ENCODE peak calls at places on chromosomes 3 and 15, in six cellular contexts. One of them, this sample, is unnamed.
A peak's percentile ranks its signal among the peaks of the same experiment; 100 is the strongest.

GRCh38 chr3:50627407-50628051 is 10.6 kb downstream of the MAPKAPK3 start:
- DNase-seq in IMR-90: peak; percentile 69
- DNase-seq in GM12878: no peak
- DNase-seq in SK-N-SH: peak; percentile 49
- DNase-seq in mesendoderm: peak; percentile 89
- DNase-seq in GM23248: peak; percentile 92
- DNase-seq in this sample: peak; percentile 91

GRCh38 chr3:195117978-195118581 is 152.9 kb downstream of the XXYLT1 start:
- DNase-seq in IMR-90: peak; percentile 25
- DNase-seq in mesendoderm: peak; percentile 94
- DNase-seq in SK-N-SH: no peak
- DNase-seq in GM23248: no peak
- DNase-seq in GM12878: no peak
- DNase-seq in this sample: peak; percentile 79

GRCh38 chr15:80850941-80851451 is 71.8 kb downstream of the CEMIP start:
- DNase-seq in mesendoderm: no peak
- DNase-seq in IMR-90: no peak
- DNase-seq in GM12878: no peak
- DNase-seq in GM23248: peak; percentile 41
- DNase-seq in SK-N-SH: no peak
- DNase-seq in this sample: no peak

GRCh38 chr3:197486861-197487260 is 68.9 kb downstream of the BDH1 start:
- DNase-seq in IMR-90: no peak
- DNase-seq in mesendoderm: no peak
- DNase-seq in GM23248: no peak
- DNase-seq in SK-N-SH: no peak
- DNase-seq in GM12878: no peak
- DNase-seq in this sample: no peak

GRCh38 chr3:9947025-9947995 is 4.9 kb downstream of the PRRT3 start:
- DNase-seq in SK-N-SH: peak; percentile 85
- DNase-seq in IMR-90: peak; percentile 33
- DNase-seq in GM23248: peak; percentile 92
- DNase-seq in GM12878: no peak
- DNase-seq in mesendoderm: peak; percentile 88
- DNase-seq in this sample: peak; percentile 90

GRCh38 chr3:7285502-7285901 is 424.6 kb downstream of the GRM7 start:
- DNase-seq in IMR-90: no peak
- DNase-seq in GM23248: no peak
- DNase-seq in GM12878: no peak
- DNase-seq in SK-N-SH: no peak
- DNase-seq in mesendoderm: peak; percentile 55
- DNase-seq in this sample: peak; percentile 53

GRCh38 chr3:195788711-195789581 is 22.8 kb downstream of the MUC4 start:
- DNase-seq in IMR-90: no peak
- DNase-seq in SK-N-SH: no peak
- DNase-seq in GM12878: no peak
- DNase-seq in mesendoderm: no peak
- DNase-seq in GM23248: no peak
- DNase-seq in this sample: no peak

GRCh38 chr3:52526151-52526561 is 7.5 kb downstream of the NT5DC2 start:
- DNase-seq in GM23248: no peak
- DNase-seq in SK-N-SH: peak; percentile 23
- DNase-seq in mesendoderm: no peak
- DNase-seq in IMR-90: no peak
- DNase-seq in GM12878: no peak
- DNase-seq in this sample: no peak

GRCh38 chr3:28335246-28335645 is 13.3 kb upstream of the ZCWPW2 start:
- DNase-seq in GM23248: no peak
- DNase-seq in IMR-90: no peak
- DNase-seq in SK-N-SH: no peak
- DNase-seq in GM12878: no peak
- DNase-seq in mesendoderm: no peak
- DNase-seq in this sample: no peak

GRCh38 chr3:46863261-46863782 is at the start of gene MYL3:
- DNase-seq in GM23248: no peak
- DNase-seq in mesendoderm: no peak
- DNase-seq in GM12878: no peak
- DNase-seq in IMR-90: no peak
- DNase-seq in SK-N-SH: no peak
- DNase-seq in this sample: peak; percentile 41

GRCh38 chr15:67146214-67146613 is 80.8 kb downstream of the SMAD3 start:
- DNase-seq in GM12878: no peak
- DNase-seq in IMR-90: peak; percentile 93
- DNase-seq in mesendoderm: no peak
- DNase-seq in GM23248: peak; percentile 92
- DNase-seq in SK-N-SH: peak; percentile 47
- DNase-seq in this sample: no peak

GRCh38 chr3:151219056-151219455 is 16.0 kb upstream of the GPR171 start:
- DNase-seq in IMR-90: peak; percentile 87
- DNase-seq in mesendoderm: no peak
- DNase-seq in SK-N-SH: no peak
- DNase-seq in GM23248: peak; percentile 91
- DNase-seq in GM12878: no peak
- DNase-seq in this sample: no peak

GRCh38 chr3:18370672-18371071 is 54.5 kb downstream of the SATB1 start:
- DNase-seq in GM23248: no peak
- DNase-seq in GM12878: no peak
- DNase-seq in SK-N-SH: no peak
- DNase-seq in IMR-90: no peak
- DNase-seq in mesendoderm: no peak
- DNase-seq in this sample: no peak

GRCh38 chr3:81425198-81425868 is 336.1 kb downstream of the GBE1 start:
- DNase-seq in GM23248: peak; percentile 63
- DNase-seq in mesendoderm: peak; percentile 92
- DNase-seq in IMR-90: peak; percentile 1
- DNase-seq in GM12878: no peak
- DNase-seq in SK-N-SH: no peak
- DNase-seq in this sample: peak; percentile 52

GRCh38 chr3:128009952-128010846 is 42.0 kb upstream of the SEC61A1 start:
- DNase-seq in GM23248: peak; percentile 78
- DNase-seq in GM12878: no peak
- DNase-seq in mesendoderm: no peak
- DNase-seq in IMR-90: peak; percentile 50
- DNase-seq in SK-N-SH: no peak
- DNase-seq in this sample: no peak

GRCh38 chr15:53962646-53963561 is 15.3 kb upstream of the UNC13C start:
- DNase-seq in mesendoderm: peak; percentile 40
- DNase-seq in SK-N-SH: peak; percentile 8
- DNase-seq in GM23248: peak; percentile 26
- DNase-seq in GM12878: no peak
- DNase-seq in IMR-90: no peak
- DNase-seq in this sample: peak; percentile 77

GRCh38 chr3:168071535-168071934 is 24.2 kb downstream of the GOLIM4 start:
- DNase-seq in GM23248: peak; percentile 96
- DNase-seq in SK-N-SH: no peak
- DNase-seq in IMR-90: peak; percentile 90
- DNase-seq in mesendoderm: peak; percentile 72
- DNase-seq in GM12878: no peak
- DNase-seq in this sample: no peak

GRCh38 chr3:171953300-171954022 is 85.9 kb upstream of the FNDC3B start:
- DNase-seq in IMR-90: no peak
- DNase-seq in GM23248: peak; percentile 35
- DNase-seq in mesendoderm: no peak
- DNase-seq in GM12878: no peak
- DNase-seq in SK-N-SH: no peak
- DNase-seq in this sample: no peak

GRCh38 chr15:53787349-53787748 is 27.9 kb upstream of the WDR72 start:
- DNase-seq in IMR-90: no peak
- DNase-seq in GM12878: no peak
- DNase-seq in GM23248: no peak
- DNase-seq in SK-N-SH: no peak
- DNase-seq in mesendoderm: no peak
- DNase-seq in this sample: no peak

GRCh38 chr3:133765256-133765655 is 19.1 kb downstream of the TF start:
- DNase-seq in GM12878: no peak
- DNase-seq in SK-N-SH: no peak
- DNase-seq in IMR-90: no peak
- DNase-seq in GM23248: no peak
- DNase-seq in mesendoderm: no peak
- DNase-seq in this sample: no peak

GRCh38 chr3:89649431-89649830 is 542.0 kb downstream of the EPHA3 start:
- DNase-seq in GM12878: no peak
- DNase-seq in mesendoderm: no peak
- DNase-seq in SK-N-SH: no peak
- DNase-seq in IMR-90: no peak
- DNase-seq in GM23248: no peak
- DNase-seq in this sample: no peak

GRCh38 chr15:29128671-29129070 is 141.0 kb downstream of the NSMCE3 start:
- DNase-seq in GM23248: no peak
- DNase-seq in GM12878: no peak
- DNase-seq in mesendoderm: no peak
- DNase-seq in IMR-90: no peak
- DNase-seq in SK-N-SH: no peak
- DNase-seq in this sample: no peak

DNA sequence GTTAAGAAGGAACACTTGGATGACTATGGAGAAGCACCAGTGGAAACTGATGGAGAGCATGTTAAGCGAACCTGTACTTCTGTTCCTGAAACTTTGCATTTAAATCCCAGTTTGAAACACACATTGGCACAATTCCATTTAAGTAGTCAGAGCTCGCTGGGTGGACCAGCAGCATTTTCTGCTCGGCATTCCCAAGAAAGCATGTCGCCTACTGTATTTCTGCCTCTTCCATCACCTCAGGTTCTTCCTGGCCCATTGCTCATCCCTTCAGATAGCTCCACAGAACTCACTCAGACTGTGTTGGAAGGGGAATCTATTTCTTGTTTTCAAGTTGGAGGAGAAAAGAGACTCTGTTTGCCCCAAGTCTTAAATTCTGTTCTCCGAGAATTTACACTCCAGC is 3.0 kb downstream of the SKIL start:
- DNase-seq in SK-N-SH: no peak
- DNase-seq in GM12878: no peak
- DNase-seq in IMR-90: peak; percentile 63
- DNase-seq in GM23248: no peak
- DNase-seq in mesendoderm: peak; percentile 49
- DNase-seq in this sample: no peak
- H3K9ac ChIP-seq in SK-N-SH: no peak overlapping the region
- H3K9ac ChIP-seq in GM12878: no peak overlapping the region
- H3K9ac ChIP-seq in IMR-90: peak overlapping the region; percentile 23
- H3K9ac ChIP-seq in GM23248: no peak overlapping the region
- H3K9ac ChIP-seq in mesendoderm: peak overlapping the region; percentile 68
- H3K9ac ChIP-seq in this sample: peak overlapping the region; percentile 92

GRCh38 chr3:170908235-170909116 is at the start of gene EIF5A2:
- DNase-seq in GM23248: peak; percentile 99
- DNase-seq in GM12878: peak; percentile 33
- DNase-seq in mesendoderm: peak; percentile 98
- DNase-seq in IMR-90: peak; percentile 93
- DNase-seq in SK-N-SH: peak; percentile 99
- DNase-seq in this sample: peak; percentile 98
- H3K9ac ChIP-seq in GM23248: peak within 1 kb of the TSS; percentile 89
- H3K9ac ChIP-seq in GM12878: peak within 1 kb of the TSS; percentile 59
- H3K9ac ChIP-seq in mesendoderm: peak within 1 kb of the TSS; percentile 87
- H3K9ac ChIP-seq in IMR-90: peak within 1 kb of the TSS; percentile 91
- H3K9ac ChIP-seq in SK-N-SH: peak within 1 kb of the TSS; percentile 77
- H3K9ac ChIP-seq in this sample: peak within 1 kb of the TSS; percentile 27

DNA sequence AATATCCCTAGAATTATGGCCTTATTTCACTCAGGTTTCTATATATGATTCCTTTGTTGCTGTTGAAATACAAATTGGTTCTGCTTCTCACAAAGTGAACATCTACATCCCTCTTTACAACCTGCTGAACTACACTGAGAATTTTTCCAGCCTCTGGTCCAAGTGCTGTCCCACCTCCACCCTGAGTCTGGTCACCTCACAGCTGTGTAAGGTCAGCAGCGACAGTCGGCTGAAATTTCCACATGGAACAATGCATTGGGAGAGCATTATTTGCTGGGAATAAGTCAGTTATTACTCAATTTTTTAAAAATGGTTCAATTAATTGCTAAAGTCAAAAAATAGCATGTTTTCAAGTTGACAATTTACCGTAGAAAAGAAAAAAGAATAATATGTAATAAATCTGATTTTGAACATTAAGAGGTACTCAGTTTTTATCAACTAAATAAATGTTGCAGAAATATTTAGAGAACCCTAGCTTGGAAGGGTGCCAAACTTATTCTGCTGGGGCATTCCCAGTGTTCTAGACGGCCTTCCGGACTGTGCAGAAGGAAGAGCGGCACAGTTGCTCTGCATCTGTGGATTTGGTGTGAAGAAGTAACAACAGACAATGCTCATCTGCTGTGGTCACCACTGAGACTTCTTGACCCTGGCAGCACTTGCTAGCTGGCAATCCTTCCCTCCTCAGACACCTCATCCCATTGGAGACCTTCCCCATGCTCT is 1.8 kb downstream of the HCLS1 start:
- DNase-seq in IMR-90: no peak
- DNase-seq in SK-N-SH: no peak
- DNase-seq in GM12878: no peak
- DNase-seq in GM23248: no peak
- DNase-seq in mesendoderm: no peak
- DNase-seq in this sample: no peak
- H3K9ac ChIP-seq in IMR-90: no peak overlapping the region
- H3K9ac ChIP-seq in SK-N-SH: no peak overlapping the region
- H3K9ac ChIP-seq in GM12878: peak overlapping the region; percentile 75
- H3K9ac ChIP-seq in GM23248: no peak overlapping the region
- H3K9ac ChIP-seq in mesendoderm: no peak overlapping the region
- H3K9ac ChIP-seq in this sample: no peak overlapping the region

GRCh38 chr15:40050788-40051615 is 12.0 kb upstream of the SRP14 start:
- DNase-seq in GM23248: peak; percentile 44
- DNase-seq in mesendoderm: peak; percentile 83
- DNase-seq in IMR-90: peak; percentile 32
- DNase-seq in GM12878: no peak
- DNase-seq in SK-N-SH: peak; percentile 37
- DNase-seq in this sample: peak; percentile 78
- H3K9ac ChIP-seq in GM23248: no peak overlapping the region
- H3K9ac ChIP-seq in mesendoderm: no peak overlapping the region
- H3K9ac ChIP-seq in IMR-90: no peak overlapping the region
- H3K9ac ChIP-seq in GM12878: no peak overlapping the region
- H3K9ac ChIP-seq in SK-N-SH: no peak overlapping the region
- H3K9ac ChIP-seq in this sample: no peak overlapping the region

This sample was measured in endodermal cell.